ENCODE peak calls at places on chromosomes 4 and X, in seven cellular contexts. X is AG09309, S is fibroblast of mammary gland, I is SK-N-SH, N is heart right ventricle, A is upper lobe of right lung, W is fibroblast of pulmonary artery. J is an unnamed sample.

GRCh38 chrX:20263474-20263873 is 3.2 kb downstream of the RPS6KA3 start:
- DNase-seq in X (no peak), S (peak), I (no peak), N (no peak), A (no peak), W (peak), J (peak)

GRCh38 chr4:148270600-148270999 is 171.6 kb downstream of the NR3C2 start:
- DNase-seq in X (no peak), S (no peak), I (no peak), N (no peak), A (no peak), W (no peak), J (peak)

GRCh38 chr4:4836044-4836443 is 23.4 kb upstream of the MSX1 start:
- DNase-seq in X (no peak), S (peak), I (no peak), N (no peak), A (peak), W (no peak), J (no peak)

GRCh38 chrX:55490974-55491373 is 1.3 kb upstream of the USP51 start:
- DNase-seq in X (no peak), S (no peak), I (no peak), N (no peak), A (no peak), W (no peak), J (no peak)

GRCh38 chr4:183797445-183798248 is 107.5 kb upstream of the STOX2 start:
- DNase-seq in X (no peak), S (peak), I (peak), N (peak), A (peak), W (peak), J (peak)

GRCh38 chrX:23699636-23700194 is 32.4 kb downstream of the PRDX4 start:
- DNase-seq in X (no peak), S (peak), I (no peak), N (no peak), A (no peak), W (peak), J (no peak)

GRCh38 chrX:108732630-108733321 is 3.6 kb downstream of the IRS4 start:
- DNase-seq in X (no peak), S (no peak), I (peak), N (no peak), A (no peak), W (no peak), J (no peak)

GRCh38 chr4:167826281-167826680 is 266.1 kb upstream of the ANXA10 start:
- DNase-seq in X (no peak), S (peak), I (no peak), N (no peak), A (no peak), W (peak), J (peak)

GRCh38 chr4:189022441-189023035 is 883.3 kb downstream of the TRIML1 start:
- DNase-seq in X (peak), S (peak), I (no peak), N (no peak), A (no peak), W (peak), J (peak)

GRCh38 chr4:47011189-47011518 is 17.8 kb upstream of the GABRA4 start:
- DNase-seq in X (no peak), S (no peak), I (no peak), N (no peak), A (no peak), W (no peak), J (no peak)

GRCh38 chr4:113474017-113474416 is 287.5 kb downstream of the CAMK2D start:
- DNase-seq in X (peak), S (peak), I (no peak), N (no peak), A (no peak), W (peak), J (peak)

GRCh38 chr4:181792641-181793612 is 450.3 kb upstream of the TENM3 start:
- DNase-seq in X (no peak), S (no peak), I (no peak), N (no peak), A (no peak), W (no peak), J (no peak)

GRCh38 chr4:140697709-140698560 is 58.2 kb downstream of the TBC1D9 start:
- DNase-seq in X (no peak), S (no peak), I (no peak), N (no peak), A (no peak), W (no peak), J (no peak)

GRCh38 chrX:12693754-12694153 is 97.5 kb upstream of the PRPS2 start:
- DNase-seq in X (no peak), S (peak), I (no peak), N (no peak), A (no peak), W (peak), J (no peak)

GRCh38 chr4:52869196-52869595 is 7.1 kb downstream of the RASL11B start:
- DNase-seq in X (no peak), S (peak), I (peak), N (peak), A (peak), W (peak), J (no peak)

GRCh38 chrX:1453951-1454785 is 1.5 kb upstream of the ASMTL start:
- DNase-seq in X (peak), S (peak), I (peak), N (peak), A (peak), W (peak), J (peak)

GRCh38 chr4:95362906-95363578 is 185.7 kb downstream of the UNC5C start:
- DNase-seq in X (no peak), S (peak), I (peak), N (no peak), A (no peak), W (peak), J (no peak)

GRCh38 chr4:3145251-3145908 is 70.9 kb downstream of the HTT start:
- DNase-seq in X (no peak), S (peak), I (no peak), N (no peak), A (no peak), W (peak), J (peak)
- TF ChIP-seq CTCF in X (peak), S (peak), I (peak), N (peak), A (no peak), W (peak), J (no peak)

DNA sequence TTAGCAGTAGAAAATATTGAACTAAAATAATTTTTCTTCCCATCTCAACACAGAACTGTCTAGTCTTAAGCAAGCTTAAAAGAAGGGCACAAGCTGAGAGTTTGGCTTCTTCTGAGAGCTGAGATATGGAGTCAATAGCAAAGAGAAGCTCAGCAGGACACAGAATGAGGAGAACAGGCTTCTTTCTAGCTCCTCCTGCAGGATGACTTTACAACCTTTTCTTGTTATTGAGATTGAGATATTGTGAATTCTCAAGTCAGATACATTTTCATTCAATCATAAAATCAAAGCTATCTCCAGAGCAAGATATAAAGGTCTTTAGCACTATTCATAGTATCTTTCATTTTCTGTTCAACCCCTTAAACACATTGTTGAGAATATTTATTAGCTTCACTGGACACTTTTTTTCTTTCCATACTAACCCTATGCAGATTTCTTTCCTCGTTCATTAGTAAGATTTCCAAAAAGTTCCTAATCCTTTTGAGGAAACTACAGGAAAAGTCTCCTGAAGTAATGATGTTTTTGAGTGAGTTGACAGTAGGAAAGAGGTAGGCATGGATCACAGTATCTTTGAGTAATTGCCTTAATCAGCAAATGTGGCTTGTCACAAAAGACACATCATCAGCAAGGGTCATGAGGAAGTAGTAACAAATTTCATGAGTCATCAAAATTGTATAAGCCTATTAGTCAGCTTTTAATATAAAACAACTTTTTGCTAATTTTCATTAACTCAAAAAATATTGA is 17.8 kb upstream of the CXCL3 start:
- DNase-seq in X (no peak), S (peak), I (no peak), N (no peak), A (no peak), W (peak), J (peak)
- H3K4me3 ChIP-seq in X (no peak), S (no peak), I (no peak), N (no peak), A (no peak), W (no peak), J (no peak)

GRCh38 chr4:60805500-60806313 is 394.4 kb upstream of the ADGRL3 start:
- DNase-seq in X (no peak), S (peak), I (peak), N (no peak), A (no peak), W (peak), J (peak)
- TF ChIP-seq CTCF in X (peak), S (peak), I (peak), N (peak), A (peak), W (peak), J (peak)

DNA sequence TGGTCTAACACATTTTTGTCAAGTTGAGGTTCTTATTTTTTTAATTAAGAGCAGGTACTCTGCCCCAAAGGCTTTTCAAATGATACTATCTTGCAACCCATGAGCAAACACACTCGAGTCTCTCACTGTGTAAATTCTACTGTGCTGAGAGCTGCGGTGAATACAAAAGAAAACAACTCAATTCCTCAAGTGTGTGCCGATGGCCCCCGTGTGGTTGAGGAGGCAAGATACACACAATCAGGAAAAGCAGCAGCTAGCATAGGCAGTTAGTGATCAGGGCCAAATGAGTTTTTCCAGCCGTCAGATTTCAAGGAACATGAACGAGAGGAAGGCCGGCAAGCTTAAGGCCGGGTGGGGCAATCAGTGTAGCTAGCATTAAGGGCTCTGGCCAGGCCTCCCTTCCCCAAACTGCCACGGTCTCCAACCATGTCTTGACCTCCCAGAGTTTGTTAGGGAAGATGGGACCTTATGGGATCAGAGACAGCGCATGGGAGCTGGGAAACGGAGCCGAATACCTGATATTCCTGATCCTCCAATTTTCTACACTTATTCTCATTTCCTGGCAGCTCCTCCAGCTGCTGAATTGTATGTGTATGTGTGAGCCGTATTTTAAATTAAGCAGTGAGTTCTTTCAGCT is 59.7 kb downstream of the RTL9 start:
- DNase-seq in X (no peak), S (peak), I (peak), N (no peak), A (peak), W (peak), J (peak)
- H3K4me3 ChIP-seq in X (no peak), S (no peak), I (no peak), N (no peak), A (no peak), W (peak), J (no peak)

J was measured in bronchial epithelial cell.